ENCODE peak calls at places on chromosomes 7 and 10, in six cellular contexts. C is neuronal stem cell, Y is H9, D is mammary epithelial cell, K is PC-3, O is HepG2. B is an unnamed sample. For H3K4me1 and H3K9me3, the result is how much of the 10 kb centered on the place peaks cover.

GRCh38 chr7:128203710-128204214 is 37.3 kb upstream of the LEP start:
- DNase-seq in C (no peak), Y (peak), D (no peak), K (no peak), O (no peak), B (peak)

GRCh38 chr10:31140716-31141115 is 109.1 kb upstream of the ZNF438 start:
- DNase-seq in C (no peak), Y (no peak), D (no peak), K (no peak), O (no peak), B (no peak)

GRCh38 chr10:98328163-98328562 is 60.2 kb upstream of the LOXL4 start:
- DNase-seq in C (no peak), Y (no peak), D (no peak), K (no peak), O (no peak), B (no peak)

GRCh38 chr10:119614686-119615085 is 17.9 kb upstream of the TIAL1 start:
- DNase-seq in C (no peak), Y (no peak), D (no peak), K (no peak), O (no peak), B (no peak)

GRCh38 chr10:126504051-126504760 is 115.9 kb upstream of the ADAM12 start:
- DNase-seq in C (peak), Y (peak), D (peak), K (peak), O (peak), B (peak)

GRCh38 chr7:138064856-138065357 is 11.4 kb upstream of the AKR1D1 start:
- DNase-seq in C (no peak), Y (peak), D (peak), K (no peak), O (peak), B (no peak)

GRCh38 chr10:96614515-96614914 is 27.7 kb upstream of the TM9SF3 start:
- DNase-seq in C (no peak), Y (no peak), D (peak), K (peak), O (peak), B (no peak)

GRCh38 chr7:70006411-70006920 is 408.2 kb downstream of the AUTS2 start:
- DNase-seq in C (no peak), Y (no peak), D (no peak), K (no peak), O (no peak), B (no peak)

GRCh38 chr7:106568680-106569499 is 92.1 kb downstream of the CCDC71L start:
- DNase-seq in C (no peak), Y (peak), D (peak), K (peak), O (no peak), B (peak)

GRCh38 chr10:88156341-88156740 is 292.9 kb downstream of the PTEN start:
- DNase-seq in C (no peak), Y (no peak), D (peak), K (no peak), O (no peak), B (no peak)

GRCh38 chr7:19747740-19748339 is 25.6 kb downstream of the TMEM196 start:
- DNase-seq in C (peak), Y (no peak), D (peak), K (peak), O (peak), B (peak)

GRCh38 chr10:26380815-26381214 is 57.3 kb upstream of the APBB1IP start:
- DNase-seq in C (no peak), Y (no peak), D (no peak), K (peak), O (no peak), B (no peak)

GRCh38 chr10:69345890-69346474 is 67.7 kb downstream of the HK1 start:
- DNase-seq in C (no peak), Y (no peak), D (no peak), K (no peak), O (no peak), B (peak)

GRCh38 chr10:644943-645334 is 44.5 kb downstream of the DIP2C start:
- DNase-seq in C (no peak), Y (no peak), D (no peak), K (no peak), O (no peak), B (no peak)

GRCh38 chr10:94012834-94013830 is 19.4 kb downstream of the PLCE1 start:
- DNase-seq in C (no peak), Y (no peak), D (no peak), K (peak), O (no peak), B (no peak)

GRCh38 chr10:106513328-106513727 is 651.2 kb downstream of the SORCS1 start:
- DNase-seq in C (no peak), Y (no peak), D (peak), K (peak), O (peak), B (no peak)

GRCh38 chr10:121137533-121137932 is 286.4 kb downstream of the WDR11 start:
- DNase-seq in C (no peak), Y (no peak), D (no peak), K (no peak), O (no peak), B (peak)

GRCh38 chr10:110151467-110151866 is 55.9 kb upstream of the MXI1 start:
- DNase-seq in C (no peak), Y (no peak), D (peak), K (peak), O (no peak), B (no peak)

GRCh38 chr7:129772646-129773280 is 161.2 kb downstream of the NRF1 start:
- DNase-seq in C (no peak), Y (no peak), D (no peak), K (no peak), O (no peak), B (peak)

GRCh38 chr10:29807407-29807806 is 172.6 kb upstream of the SVIL start:
- DNase-seq in C (no peak), Y (no peak), D (peak), K (peak), O (no peak), B (peak)

GRCh38 chr7:17613338-17614041 is 315.0 kb downstream of the AHR start:
- DNase-seq in C (no peak), Y (no peak), D (no peak), K (no peak), O (no peak), B (peak)

GRCh38 chr7:17608114-17608833 is 309.8 kb downstream of the AHR start:
- DNase-seq in C (no peak), Y (no peak), D (peak), K (peak), O (no peak), B (no peak)

GRCh38 chr7:17617380-17617779 is 318.9 kb downstream of the AHR start:
- DNase-seq in C (no peak), Y (no peak), D (no peak), K (no peak), O (no peak), B (no peak)

GRCh38 chr7:17611611-17612010 is 313.2 kb downstream of the AHR start:
- DNase-seq in C (no peak), Y (no peak), D (no peak), K (no peak), O (no peak), B (no peak)
- H2AFZ ChIP-seq in C (no peak), Y (no peak), D (no peak), K (no peak), O (no peak), B (no peak)

GRCh38 chr7:130961128-130961601 is 227.2 kb upstream of the KLF14 start:
- DNase-seq in C (no peak), Y (no peak), D (peak), K (no peak), O (no peak), B (peak)

GRCh38 chr7:130960208-130960988 is 226.4 kb upstream of the KLF14 start:
- DNase-seq in C (no peak), Y (no peak), D (peak), K (peak), O (no peak), B (peak)

GRCh38 chr7:130957722-130958360 is 223.8 kb upstream of the KLF14 start:
- DNase-seq in C (no peak), Y (no peak), D (no peak), K (no peak), O (no peak), B (no peak)

GRCh38 chr7:130958846-130959245 is 224.8 kb upstream of the KLF14 start:
- DNase-seq in C (no peak), Y (no peak), D (no peak), K (no peak), O (no peak), B (no peak)

DNA sequence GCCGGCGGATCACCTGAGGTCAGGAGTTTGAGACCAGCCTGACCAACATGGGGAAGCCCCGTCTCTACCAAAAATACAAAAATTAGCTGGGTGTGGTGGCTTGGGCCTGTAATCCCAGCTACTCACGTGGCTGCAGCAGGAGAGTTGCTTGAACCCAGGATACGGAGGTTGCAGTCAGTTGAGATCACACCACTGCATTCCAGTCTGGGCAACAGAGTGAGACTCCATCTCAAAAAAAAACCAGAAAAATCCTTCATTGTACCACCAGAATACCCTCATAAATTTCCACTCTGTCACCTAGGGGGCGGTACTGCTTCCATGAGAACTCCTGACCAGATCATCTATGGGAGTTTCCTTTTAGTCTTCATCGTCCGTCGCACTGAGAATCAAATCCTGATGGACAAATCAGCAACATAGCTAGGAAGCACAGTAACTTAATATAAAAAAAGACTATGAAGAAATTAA is 225.8 kb upstream of the KLF14 start:
- DNase-seq in C (no peak), Y (no peak), D (peak), K (peak), O (peak), B (peak)
- H3K4me1 ChIP-seq in C (under half), Y (under half), D (under half), K (under half), O (under half), B (half or more)

DNA sequence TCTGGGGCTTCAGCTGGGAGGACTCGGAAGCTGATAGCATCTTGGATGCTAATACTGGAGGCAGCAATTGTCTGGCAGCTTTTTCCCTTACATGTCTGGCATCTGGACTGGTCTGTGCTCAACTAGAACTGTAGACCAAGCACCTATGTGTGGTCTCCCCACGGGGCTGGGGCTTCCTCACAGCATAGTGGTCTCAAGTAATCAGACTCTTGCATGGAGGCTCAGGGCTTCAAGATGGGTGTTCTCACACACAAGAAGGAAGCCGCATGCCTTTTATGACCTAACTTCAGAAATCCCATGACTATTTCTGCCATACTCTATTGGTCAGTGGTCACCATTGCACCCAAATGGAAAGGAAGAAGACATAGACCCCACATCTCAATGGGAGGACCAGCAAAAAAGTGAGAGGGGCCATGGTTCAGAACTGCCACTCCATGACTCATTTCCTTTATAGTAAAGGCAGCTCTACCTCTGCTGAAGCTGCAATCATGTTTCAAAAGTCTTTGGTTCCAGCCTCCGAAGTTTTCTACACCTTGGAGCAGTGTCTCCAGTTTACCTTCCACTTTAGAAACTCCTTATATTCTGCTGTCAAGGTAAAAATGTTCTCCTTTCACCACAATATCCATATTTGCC is 14.7 kb downstream of the AOC1 start:
- DNase-seq in C (no peak), Y (no peak), D (no peak), K (no peak), O (no peak), B (no peak)
- H3K9me3 ChIP-seq in C (under half), Y (under half), D (under half), K (under half), O (under half), B (under half)

GRCh38 chr7:158460665-158461064 is 127.0 kb downstream of the PTPRN2 start:
- DNase-seq in C (no peak), Y (no peak), D (no peak), K (no peak), O (no peak), B (no peak)
- H2AFZ ChIP-seq in C (no peak), Y (no peak), D (no peak), K (no peak), O (no peak), B (no peak)

GRCh38 chr10:19046709-19047108 is 1.9 kb upstream of the MALRD1 start:
- DNase-seq in C (no peak), Y (no peak), D (no peak), K (no peak), O (no peak), B (no peak)

GRCh38 chr10:19048901-19049300 is 300 bp downstream of the MALRD1 start:
- DNase-seq in C (peak), Y (no peak), D (no peak), K (no peak), O (no peak), B (no peak)

GRCh38 chr10:19043431-19043830 is 5.2 kb upstream of the MALRD1 start:
- DNase-seq in C (no peak), Y (no peak), D (no peak), K (peak), O (no peak), B (no peak)

GRCh38 chr10:19049577-19049976 is 976 bp downstream of the MALRD1 start:
- DNase-seq in C (no peak), Y (no peak), D (no peak), K (no peak), O (no peak), B (no peak)

DNA sequence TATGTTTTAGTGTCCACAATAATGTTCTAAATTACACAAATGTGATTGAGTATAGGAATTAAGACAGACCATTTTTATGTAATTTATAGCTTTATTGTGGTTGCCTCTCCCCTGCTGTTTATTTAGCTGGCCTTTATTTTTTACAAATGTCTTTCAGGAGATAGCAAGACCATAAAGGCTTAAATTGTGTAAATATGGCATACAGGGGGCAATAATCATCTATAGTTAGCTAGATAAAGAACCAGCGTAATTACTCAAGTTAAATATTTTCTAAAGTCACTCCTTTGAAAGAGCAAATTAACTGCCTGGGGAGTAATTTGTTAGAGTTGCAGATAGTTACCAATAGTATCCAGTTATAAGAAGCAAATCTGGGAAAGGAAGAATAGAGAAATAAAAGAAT is at the start of gene MALRD1:
- DNase-seq in C (no peak), Y (no peak), D (no peak), K (no peak), O (no peak), B (no peak)
- H3K4me1 ChIP-seq in C (under half), Y (under half), D (under half), K (under half), O (under half), B (under half)